ENCODE peak calls at places on chromosomes 4 and X, in five cellular contexts. T, L, O, N and F are unnamed samples.

GRCh38 chrX:6026484-6026883 is 202.2 kb downstream of the NLGN4X start:
- DNase-seq in T (no peak), L (no peak), O (no peak), N (no peak), F (no peak)

GRCh38 chr4:6449335-6449734 is 23.1 kb downstream of the PPP2R2C start:
- DNase-seq in T (no peak), L (no peak), O (no peak), N (no peak), F (no peak)

GRCh38 chrX:115906881-115907280 is 263.7 kb upstream of the AGTR2 start:
- DNase-seq in T (no peak), L (no peak), O (no peak), N (no peak), F (no peak)

GRCh38 chrX:65985922-65986588 is 53.8 kb downstream of the VSIG4 start:
- DNase-seq in T (peak; percentile 15), L (peak; percentile 50), O (peak; percentile 47), N (peak; percentile 18), F (peak; percentile 55)

GRCh38 chr4:95190751-95191436 is 357.9 kb downstream of the UNC5C start:
- DNase-seq in T (peak; percentile 78), L (no peak), O (no peak), N (no peak), F (no peak)

GRCh38 chrX:135345328-135345645 is 36.0 kb downstream of the ETDC start:
- DNase-seq in T (peak; percentile 30), L (no peak), O (peak; percentile 49), N (no peak), F (no peak)

GRCh38 chrX:38940547-38940946 is 139.3 kb downstream of the MID1IP1 start:
- DNase-seq in T (no peak), L (no peak), O (peak; percentile 34), N (no peak), F (no peak)

GRCh38 chrX:10176121-10177003 is 19.6 kb downstream of the CLCN4 start:
- DNase-seq in T (no peak), L (no peak), O (no peak), N (no peak), F (no peak)

GRCh38 chr4:68654946-68655721 is 15.3 kb downstream of the UGT2B15 start:
- DNase-seq in T (no peak), L (no peak), O (no peak), N (no peak), F (no peak)

GRCh38 chr4:93327346-93327745 is 501.2 kb upstream of the ATOH1 start:
- DNase-seq in T (no peak), L (no peak), O (no peak), N (no peak), F (no peak)

GRCh38 chr4:119672086-119672485 is 43.5 kb upstream of the PDE5A start:
- DNase-seq in T (no peak), L (no peak), O (no peak), N (no peak), F (no peak)

GRCh38 chr4:147958057-147958456 is 226.2 kb downstream of the ARHGAP10 start:
- DNase-seq in T (no peak), L (no peak), O (peak; percentile 29), N (no peak), F (no peak)

GRCh38 chr4:164779811-164780216 is 25.9 kb downstream of the SMIM31 start:
- DNase-seq in T (peak; percentile 42), L (peak; percentile 11), O (peak; percentile 31), N (peak; percentile 13), F (peak; percentile 30)

GRCh38 chr4:163694385-163694784 is 199.9 kb downstream of the TMA16 start:
- DNase-seq in T (no peak), L (no peak), O (peak; percentile 89), N (no peak), F (no peak)

GRCh38 chr4:88728146-88728545 is 30.5 kb upstream of the NAP1L5 start:
- DNase-seq in T (no peak), L (no peak), O (no peak), N (no peak), F (no peak)

GRCh38 chrX:130165181-130165702 is 399 bp downstream of the AIFM1 start:
- DNase-seq in T (peak; percentile 36), L (no peak), O (no peak), N (peak; percentile 1), F (no peak)

GRCh38 chr4:123399638-123400358 is 3.2 kb downstream of the SPRY1 start:
- DNase-seq in T (no peak), L (no peak), O (no peak), N (no peak), F (no peak)
- H2AFZ ChIP-seq in T (peak overlapping the region; percentile 90), L (peak overlapping the region; percentile 25), O (peak overlapping the region; percentile 95), N (no peak overlapping the region), F (peak overlapping the region; percentile 81)

DNA sequence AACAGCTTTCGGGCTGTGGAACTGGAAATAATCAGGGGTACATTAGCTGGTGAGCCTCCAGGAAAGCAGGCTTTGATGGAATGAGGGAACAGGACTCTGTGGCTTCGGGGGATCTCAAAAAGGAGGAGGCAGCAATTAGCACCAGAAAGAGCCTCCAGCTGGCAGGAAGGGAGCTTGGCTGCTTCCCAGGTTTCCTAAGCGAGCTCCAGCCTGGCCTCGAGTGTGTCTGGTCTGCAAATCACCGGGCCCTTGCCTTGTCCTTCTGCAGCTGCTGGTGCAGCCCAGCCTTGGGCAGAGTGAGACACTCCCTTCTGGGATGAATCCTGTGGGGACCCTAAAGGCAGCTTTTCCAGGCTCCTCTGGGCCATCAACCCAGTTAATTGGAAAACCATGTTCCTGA is 10.7 kb upstream of the PDHA1 start:
- DNase-seq in T (peak; percentile 56), L (no peak), O (peak; percentile 3), N (no peak), F (no peak)
- TF ChIP-seq MXI1 in T (no peak), L (no peak), O (no peak), N (no peak), F (no peak)

DNA sequence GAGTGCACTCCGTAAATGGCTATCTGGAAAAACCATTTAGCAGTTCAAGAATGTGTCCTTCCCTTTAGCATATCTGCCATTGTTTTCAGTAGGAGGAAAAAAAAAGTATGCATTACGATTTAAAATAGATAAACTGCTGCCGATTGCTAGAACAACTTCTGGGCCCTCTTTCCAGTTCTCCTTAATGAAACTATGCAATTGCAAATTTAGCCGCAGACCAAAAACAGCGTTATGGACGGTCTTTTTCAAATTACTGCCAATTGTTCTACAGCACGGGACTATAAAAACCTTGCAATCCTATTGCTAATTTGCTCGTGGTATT is 1.3 kb upstream of the CAMK2D start:
- DNase-seq in T (no peak), L (no peak), O (no peak), N (no peak), F (no peak)
- H3K4me3 ChIP-seq in T (peak overlapping the region; percentile 97), L (peak overlapping the region; percentile 24), O (peak overlapping the region; percentile 56), N (peak overlapping the region; percentile 96), F (peak overlapping the region; percentile 99)

GRCh38 chr4:184473515-184474260 is 662 bp downstream of the IRF2 start:
- DNase-seq in T (peak; percentile 71), L (no peak), O (peak; percentile 32), N (no peak), F (no peak)
- H2AFZ ChIP-seq in T (peak overlapping the region; percentile 25), L (peak overlapping the region; percentile 91), O (peak overlapping the region; percentile 93), N (no peak overlapping the region), F (no peak overlapping the region)

GRCh38 chr4:186366326-186366725 is 100.3 kb downstream of the F11 start:
- DNase-seq in T (no peak), L (peak; percentile 17), O (no peak), N (no peak), F (no peak)

DNA sequence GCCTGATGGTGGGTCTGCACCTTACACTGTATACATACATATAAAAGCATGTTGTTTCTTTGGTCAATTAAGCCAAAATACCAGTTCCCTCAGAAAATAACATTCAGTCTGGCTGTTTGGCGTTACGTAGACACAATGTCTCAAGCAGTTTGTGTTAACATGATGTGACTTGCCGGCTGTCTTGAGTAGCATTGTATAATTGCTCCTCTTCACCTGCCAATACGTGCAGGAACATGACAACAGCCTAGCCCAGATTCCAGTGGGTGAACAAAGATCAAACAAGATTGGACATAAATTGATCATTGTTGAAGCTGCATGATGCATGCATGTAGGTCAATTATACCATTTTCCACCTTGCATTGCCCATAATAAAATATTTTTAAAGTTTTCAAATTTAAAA is 102.3 kb downstream of the F11 start:
- DNase-seq in T (no peak), L (no peak), O (no peak), N (no peak), F (no peak)
- TF ChIP-seq MXI1 in T (no peak), L (no peak), O (no peak), N (no peak), F (no peak)

GRCh38 chr4:83644677-83645639 is 109.0 kb downstream of the GPAT3 start:
- DNase-seq in T (peak; percentile 41), L (peak; percentile 64), O (peak; percentile 65), N (peak; percentile 52), F (peak; percentile 28)
- H3K4me3 ChIP-seq in T (no peak overlapping the region), L (no peak overlapping the region), O (no peak overlapping the region), N (no peak overlapping the region), F (no peak overlapping the region)